ENCODE peak calls at places on chromosomes 11 and 22, in six cellular contexts. One of them, this sample, is unnamed.

GRCh38 chr11:31069447-31070205 is 299.9 kb downstream of the DCDC1 start:
- DNase-seq in brain microvascular endothelial cell: no peak
- DNase-seq in IMR-90: no peak
- DNase-seq in upper lobe of right lung: no peak
- DNase-seq in CD8-positive, alpha-beta memory T cell: no peak
- DNase-seq in choroid plexus epithelial cell: no peak
- DNase-seq in this sample: no peak

GRCh38 chr11:111391328-111392124 is 12.5 kb upstream of the POU2AF1 start:
- DNase-seq in brain microvascular endothelial cell: no peak
- DNase-seq in IMR-90: no peak
- DNase-seq in upper lobe of right lung: no peak
- DNase-seq in CD8-positive, alpha-beta memory T cell: no peak
- DNase-seq in choroid plexus epithelial cell: no peak
- DNase-seq in this sample: no peak

GRCh38 chr11:90391756-90392155 is 168.9 kb upstream of the CHORDC1 start:
- DNase-seq in brain microvascular endothelial cell: no peak
- DNase-seq in IMR-90: no peak
- DNase-seq in upper lobe of right lung: no peak
- DNase-seq in CD8-positive, alpha-beta memory T cell: no peak
- DNase-seq in choroid plexus epithelial cell: no peak
- DNase-seq in this sample: no peak

GRCh38 chr11:128356992-128357391 is 230.4 kb downstream of the ETS1 start:
- DNase-seq in brain microvascular endothelial cell: no peak
- DNase-seq in IMR-90: no peak
- DNase-seq in upper lobe of right lung: no peak
- DNase-seq in CD8-positive, alpha-beta memory T cell: no peak
- DNase-seq in choroid plexus epithelial cell: no peak
- DNase-seq in this sample: no peak

GRCh38 chr11:43830928-43831440 is 49.6 kb upstream of the ALKBH3 start:
- DNase-seq in brain microvascular endothelial cell: peak
- DNase-seq in IMR-90: peak
- DNase-seq in upper lobe of right lung: no peak
- DNase-seq in CD8-positive, alpha-beta memory T cell: no peak
- DNase-seq in choroid plexus epithelial cell: peak
- DNase-seq in this sample: peak

GRCh38 chr22:42300286-42301071 is 30.0 kb upstream of the TCF20 start:
- DNase-seq in brain microvascular endothelial cell: no peak
- DNase-seq in IMR-90: no peak
- DNase-seq in upper lobe of right lung: no peak
- DNase-seq in CD8-positive, alpha-beta memory T cell: no peak
- DNase-seq in choroid plexus epithelial cell: no peak
- DNase-seq in this sample: no peak

GRCh38 chr11:86990079-86990478 is 34.9 kb upstream of the FZD4 start:
- DNase-seq in brain microvascular endothelial cell: no peak
- DNase-seq in IMR-90: peak
- DNase-seq in upper lobe of right lung: no peak
- DNase-seq in CD8-positive, alpha-beta memory T cell: no peak
- DNase-seq in choroid plexus epithelial cell: peak
- DNase-seq in this sample: no peak

GRCh38 chr11:45543808-45544422 is 121.5 kb downstream of the CHST1 start:
- DNase-seq in brain microvascular endothelial cell: no peak
- DNase-seq in IMR-90: peak
- DNase-seq in upper lobe of right lung: no peak
- DNase-seq in CD8-positive, alpha-beta memory T cell: no peak
- DNase-seq in choroid plexus epithelial cell: peak
- DNase-seq in this sample: no peak

GRCh38 chr22:22410121-22410520 is 98.4 kb downstream of the ZNF280B start:
- DNase-seq in brain microvascular endothelial cell: no peak
- DNase-seq in IMR-90: no peak
- DNase-seq in upper lobe of right lung: peak
- DNase-seq in CD8-positive, alpha-beta memory T cell: no peak
- DNase-seq in choroid plexus epithelial cell: no peak
- DNase-seq in this sample: no peak

GRCh38 chr11:119027561-119028345 is 2.9 kb downstream of the SLC37A4 start:
- DNase-seq in brain microvascular endothelial cell: no peak
- DNase-seq in IMR-90: no peak
- DNase-seq in upper lobe of right lung: no peak
- DNase-seq in CD8-positive, alpha-beta memory T cell: no peak
- DNase-seq in choroid plexus epithelial cell: no peak
- DNase-seq in this sample: no peak

GRCh38 chr22:39776295-39776694 is 117.3 kb downstream of the ENTHD1 start:
- DNase-seq in brain microvascular endothelial cell: no peak
- DNase-seq in IMR-90: no peak
- DNase-seq in upper lobe of right lung: no peak
- DNase-seq in CD8-positive, alpha-beta memory T cell: no peak
- DNase-seq in choroid plexus epithelial cell: no peak
- DNase-seq in this sample: no peak

GRCh38 chr22:17637490-17638181 is 921 bp upstream of the BCL2L13 start:
- DNase-seq in brain microvascular endothelial cell: no peak
- DNase-seq in IMR-90: no peak
- DNase-seq in upper lobe of right lung: no peak
- DNase-seq in CD8-positive, alpha-beta memory T cell: no peak
- DNase-seq in choroid plexus epithelial cell: no peak
- DNase-seq in this sample: no peak

GRCh38 chr22:50009765-50010675 is 2.5 kb downstream of the IL17REL start:
- DNase-seq in brain microvascular endothelial cell: no peak
- DNase-seq in IMR-90: no peak
- DNase-seq in upper lobe of right lung: peak
- DNase-seq in CD8-positive, alpha-beta memory T cell: no peak
- DNase-seq in choroid plexus epithelial cell: no peak
- DNase-seq in this sample: no peak

GRCh38 chr22:39428597-39429071 is 28.2 kb upstream of the MGAT3 start:
- DNase-seq in brain microvascular endothelial cell: peak
- DNase-seq in IMR-90: no peak
- DNase-seq in upper lobe of right lung: no peak
- DNase-seq in CD8-positive, alpha-beta memory T cell: no peak
- DNase-seq in choroid plexus epithelial cell: peak
- DNase-seq in this sample: no peak

GRCh38 chr11:46808804-46809431 is 37.2 kb downstream of the CKAP5 start:
- DNase-seq in brain microvascular endothelial cell: peak
- DNase-seq in IMR-90: peak
- DNase-seq in upper lobe of right lung: no peak
- DNase-seq in CD8-positive, alpha-beta memory T cell: no peak
- DNase-seq in choroid plexus epithelial cell: peak
- DNase-seq in this sample: no peak

GRCh38 chr11:60504219-60504618 is 11.0 kb upstream of the MS4A13 start:
- DNase-seq in brain microvascular endothelial cell: no peak
- DNase-seq in IMR-90: no peak
- DNase-seq in upper lobe of right lung: no peak
- DNase-seq in CD8-positive, alpha-beta memory T cell: no peak
- DNase-seq in choroid plexus epithelial cell: no peak
- DNase-seq in this sample: no peak

GRCh38 chr11:88175004-88175706 is at the start of gene RAB38:
- DNase-seq in brain microvascular endothelial cell: peak
- DNase-seq in IMR-90: peak
- DNase-seq in upper lobe of right lung: peak
- DNase-seq in CD8-positive, alpha-beta memory T cell: no peak
- DNase-seq in choroid plexus epithelial cell: peak
- DNase-seq in this sample: no peak

GRCh38 chr22:45884201-45885067 is 92.5 kb downstream of the WNT7B start:
- DNase-seq in brain microvascular endothelial cell: no peak
- DNase-seq in IMR-90: no peak
- DNase-seq in upper lobe of right lung: peak
- DNase-seq in CD8-positive, alpha-beta memory T cell: no peak
- DNase-seq in choroid plexus epithelial cell: no peak
- DNase-seq in this sample: no peak

GRCh38 chr11:34126959-34127848 is 21.8 kb downstream of the NAT10 start:
- DNase-seq in brain microvascular endothelial cell: no peak
- DNase-seq in IMR-90: peak
- DNase-seq in upper lobe of right lung: no peak
- DNase-seq in CD8-positive, alpha-beta memory T cell: no peak
- DNase-seq in choroid plexus epithelial cell: no peak
- DNase-seq in this sample: no peak

GRCh38 chr11:117641008-117641915 is 155.8 kb downstream of the DSCAML1 start:
- DNase-seq in brain microvascular endothelial cell: no peak
- DNase-seq in IMR-90: no peak
- DNase-seq in upper lobe of right lung: peak
- DNase-seq in CD8-positive, alpha-beta memory T cell: no peak
- DNase-seq in choroid plexus epithelial cell: no peak
- DNase-seq in this sample: no peak

GRCh38 chr11:44589301-44589700 is 23.8 kb downstream of the CD82 start:
- DNase-seq in brain microvascular endothelial cell: peak
- DNase-seq in IMR-90: peak
- DNase-seq in upper lobe of right lung: no peak
- DNase-seq in CD8-positive, alpha-beta memory T cell: no peak
- DNase-seq in choroid plexus epithelial cell: peak
- DNase-seq in this sample: no peak

GRCh38 chr11:134668076-134668475 is 256.0 kb upstream of the B3GAT1 start:
- DNase-seq in brain microvascular endothelial cell: no peak
- DNase-seq in IMR-90: no peak
- DNase-seq in upper lobe of right lung: no peak
- DNase-seq in CD8-positive, alpha-beta memory T cell: no peak
- DNase-seq in choroid plexus epithelial cell: no peak
- DNase-seq in this sample: no peak

GRCh38 chr11:9459573-9460321 is 1.1 kb upstream of the ZNF143 start:
- DNase-seq in brain microvascular endothelial cell: peak
- DNase-seq in IMR-90: peak
- DNase-seq in upper lobe of right lung: peak
- DNase-seq in CD8-positive, alpha-beta memory T cell: no peak
- DNase-seq in choroid plexus epithelial cell: peak
- DNase-seq in this sample: no peak

GRCh38 chr11:95625164-95626017 is 164.2 kb downstream of the FAM76B start:
- DNase-seq in brain microvascular endothelial cell: no peak
- DNase-seq in IMR-90: no peak
- DNase-seq in upper lobe of right lung: no peak
- DNase-seq in CD8-positive, alpha-beta memory T cell: no peak
- DNase-seq in choroid plexus epithelial cell: no peak
- DNase-seq in this sample: no peak

GRCh38 chr22:45149671-45150070 is 14.1 kb upstream of the NUP50 start:
- DNase-seq in brain microvascular endothelial cell: no peak
- DNase-seq in IMR-90: peak
- DNase-seq in upper lobe of right lung: no peak
- DNase-seq in CD8-positive, alpha-beta memory T cell: no peak
- DNase-seq in choroid plexus epithelial cell: peak
- DNase-seq in this sample: no peak

GRCh38 chr11:1728931-1729691 is 21.3 kb downstream of the IFITM10 start:
- DNase-seq in brain microvascular endothelial cell: no peak
- DNase-seq in IMR-90: no peak
- DNase-seq in upper lobe of right lung: no peak
- DNase-seq in CD8-positive, alpha-beta memory T cell: no peak
- DNase-seq in choroid plexus epithelial cell: no peak
- DNase-seq in this sample: no peak

GRCh38 chr11:122170815-122171475 is 54.9 kb upstream of the BLID start:
- DNase-seq in brain microvascular endothelial cell: peak
- DNase-seq in IMR-90: peak
- DNase-seq in upper lobe of right lung: no peak
- DNase-seq in CD8-positive, alpha-beta memory T cell: no peak
- DNase-seq in choroid plexus epithelial cell: peak
- DNase-seq in this sample: no peak

GRCh38 chr11:95503047-95503446 is 272.0 kb upstream of the SESN3 start:
- DNase-seq in brain microvascular endothelial cell: no peak
- DNase-seq in IMR-90: peak
- DNase-seq in upper lobe of right lung: no peak
- DNase-seq in CD8-positive, alpha-beta memory T cell: no peak
- DNase-seq in choroid plexus epithelial cell: peak
- DNase-seq in this sample: no peak

GRCh38 chr11:47433991-47434786 is 8.0 kb upstream of the PSMC3 start:
- DNase-seq in brain microvascular endothelial cell: no peak
- DNase-seq in IMR-90: peak
- DNase-seq in upper lobe of right lung: no peak
- DNase-seq in CD8-positive, alpha-beta memory T cell: no peak
- DNase-seq in choroid plexus epithelial cell: no peak
- DNase-seq in this sample: no peak

GRCh38 chr11:9562716-9563115 is 10.8 kb upstream of the WEE1 start:
- DNase-seq in brain microvascular endothelial cell: no peak
- DNase-seq in IMR-90: no peak
- DNase-seq in upper lobe of right lung: no peak
- DNase-seq in CD8-positive, alpha-beta memory T cell: no peak
- DNase-seq in choroid plexus epithelial cell: no peak
- DNase-seq in this sample: no peak

GRCh38 chr22:19477321-19478085 is 1.5 kb downstream of the UFD1 start:
- DNase-seq in brain microvascular endothelial cell: no peak
- DNase-seq in IMR-90: peak
- DNase-seq in upper lobe of right lung: no peak
- DNase-seq in CD8-positive, alpha-beta memory T cell: no peak
- DNase-seq in choroid plexus epithelial cell: peak
- DNase-seq in this sample: no peak
- H3K4me3 ChIP-seq in brain microvascular endothelial cell: peak
- H3K4me3 ChIP-seq in IMR-90: peak
- H3K4me3 ChIP-seq in upper lobe of right lung: peak
- H3K4me3 ChIP-seq in CD8-positive, alpha-beta memory T cell: peak
- H3K4me3 ChIP-seq in choroid plexus epithelial cell: peak
- H3K4me3 ChIP-seq in this sample: peak

GRCh38 chr11:73974611-73975478 is 7.8 kb downstream of the UCP2 start:
- DNase-seq in brain microvascular endothelial cell: no peak
- DNase-seq in IMR-90: no peak
- DNase-seq in upper lobe of right lung: no peak
- DNase-seq in CD8-positive, alpha-beta memory T cell: no peak
- DNase-seq in choroid plexus epithelial cell: no peak
- DNase-seq in this sample: no peak
- H3K4me3 ChIP-seq in brain microvascular endothelial cell: no peak
- H3K4me3 ChIP-seq in IMR-90: no peak
- H3K4me3 ChIP-seq in upper lobe of right lung: no peak
- H3K4me3 ChIP-seq in CD8-positive, alpha-beta memory T cell: peak
- H3K4me3 ChIP-seq in choroid plexus epithelial cell: no peak
- H3K4me3 ChIP-seq in this sample: no peak

DNA sequence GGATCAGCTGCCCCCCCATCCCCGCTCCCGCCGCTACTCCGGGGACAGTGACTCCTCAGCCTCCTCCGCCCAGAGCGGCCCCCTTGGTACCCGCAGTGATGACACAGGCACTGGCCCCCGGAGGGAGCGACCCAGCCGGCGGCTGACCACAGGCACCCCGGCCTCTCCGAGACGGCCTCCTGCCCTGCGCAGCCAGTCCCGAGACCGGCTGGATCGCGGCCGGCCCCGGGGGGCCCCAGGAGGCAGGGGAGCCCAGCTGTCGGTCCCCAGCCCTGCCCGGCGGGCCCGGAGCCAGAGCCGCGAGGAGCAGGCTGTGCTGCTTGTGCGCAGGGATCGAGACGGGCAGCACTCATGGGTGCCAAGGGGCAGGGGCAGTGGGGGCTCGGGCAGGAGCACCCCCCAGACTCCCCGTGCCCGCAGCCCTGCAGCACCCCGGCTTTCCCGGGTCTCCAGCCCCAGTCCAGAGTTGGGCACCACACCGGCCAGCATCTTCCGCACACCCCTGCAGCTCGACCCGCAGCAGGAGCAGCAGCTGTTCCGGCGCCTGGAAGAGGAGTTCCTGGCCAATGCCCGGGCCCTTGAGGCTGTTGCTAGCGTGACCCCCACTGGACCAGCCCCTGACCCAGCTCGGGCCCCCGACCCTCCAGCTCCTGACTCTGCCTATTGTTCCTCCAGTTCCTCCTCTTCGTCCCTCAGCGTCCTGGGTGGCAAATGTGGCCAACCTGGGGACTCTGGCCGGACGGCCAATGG is 3.9 kb downstream of the RASL10A start:
- DNase-seq in brain microvascular endothelial cell: no peak
- DNase-seq in IMR-90: no peak
- DNase-seq in upper lobe of right lung: no peak
- DNase-seq in CD8-positive, alpha-beta memory T cell: no peak
- DNase-seq in choroid plexus epithelial cell: no peak
- DNase-seq in this sample: no peak
- H3K4me3 ChIP-seq in brain microvascular endothelial cell: peak
- H3K4me3 ChIP-seq in IMR-90: no peak
- H3K4me3 ChIP-seq in upper lobe of right lung: no peak
- H3K4me3 ChIP-seq in CD8-positive, alpha-beta memory T cell: no peak
- H3K4me3 ChIP-seq in choroid plexus epithelial cell: no peak
- H3K4me3 ChIP-seq in this sample: no peak

GRCh38 chr11:67545280-67545679 is 22.0 kb upstream of the CABP2 start:
- DNase-seq in brain microvascular endothelial cell: no peak
- DNase-seq in IMR-90: no peak
- DNase-seq in upper lobe of right lung: no peak
- DNase-seq in CD8-positive, alpha-beta memory T cell: no peak
- DNase-seq in choroid plexus epithelial cell: no peak
- DNase-seq in this sample: no peak
- H3K4me3 ChIP-seq in brain microvascular endothelial cell: no peak
- H3K4me3 ChIP-seq in IMR-90: no peak
- H3K4me3 ChIP-seq in upper lobe of right lung: no peak
- H3K4me3 ChIP-seq in CD8-positive, alpha-beta memory T cell: no peak
- H3K4me3 ChIP-seq in choroid plexus epithelial cell: no peak
- H3K4me3 ChIP-seq in this sample: peak